ENCODE peak calls at places on chromosomes 1 and 21, in eight cellular contexts. One of them, this sample, is unnamed. For H3K4me1, the result is how much of the 10 kb centered on the place peaks cover.

GRCh38 chr1:211928993-211929637 is 98.6 kb upstream of the LPGAT1 start:
- DNase-seq in lower lobe of right lung: no peak
- DNase-seq in CD4-positive, alpha-beta memory T cell: no peak
- DNase-seq in IMR-90: peak
- DNase-seq in aorta: no peak
- DNase-seq in colonic mucosa: peak
- DNase-seq in psoas muscle: no peak
- DNase-seq in heart right ventricle: no peak
- DNase-seq in this sample: peak

GRCh38 chr1:172176206-172176605 is 244.3 kb upstream of the C1orf105 start:
- DNase-seq in aorta: no peak
- DNase-seq in lower lobe of right lung: no peak
- DNase-seq in CD4-positive, alpha-beta memory T cell: no peak
- DNase-seq in psoas muscle: no peak
- DNase-seq in colonic mucosa: no peak
- DNase-seq in IMR-90: no peak
- DNase-seq in heart right ventricle: no peak
- DNase-seq in this sample: no peak

GRCh38 chr1:231707407-231707806 is 80.8 kb downstream of the DISC1 start:
- DNase-seq in CD4-positive, alpha-beta memory T cell: no peak
- DNase-seq in lower lobe of right lung: no peak
- DNase-seq in heart right ventricle: no peak
- DNase-seq in psoas muscle: no peak
- DNase-seq in IMR-90: no peak
- DNase-seq in colonic mucosa: no peak
- DNase-seq in aorta: no peak
- DNase-seq in this sample: no peak

GRCh38 chr1:79478160-79478559 is 471.6 kb upstream of the ADGRL4 start:
- DNase-seq in psoas muscle: no peak
- DNase-seq in colonic mucosa: no peak
- DNase-seq in lower lobe of right lung: no peak
- DNase-seq in aorta: peak
- DNase-seq in heart right ventricle: no peak
- DNase-seq in CD4-positive, alpha-beta memory T cell: no peak
- DNase-seq in IMR-90: no peak
- DNase-seq in this sample: no peak

GRCh38 chr1:230698130-230698529 is 15.8 kb downstream of the AGT start:
- DNase-seq in psoas muscle: no peak
- DNase-seq in heart right ventricle: no peak
- DNase-seq in IMR-90: no peak
- DNase-seq in colonic mucosa: no peak
- DNase-seq in lower lobe of right lung: no peak
- DNase-seq in CD4-positive, alpha-beta memory T cell: no peak
- DNase-seq in aorta: no peak
- DNase-seq in this sample: no peak

GRCh38 chr1:110714419-110715107 is 39.8 kb upstream of the KCNA3 start:
- DNase-seq in lower lobe of right lung: no peak
- DNase-seq in psoas muscle: no peak
- DNase-seq in IMR-90: no peak
- DNase-seq in aorta: no peak
- DNase-seq in colonic mucosa: no peak
- DNase-seq in CD4-positive, alpha-beta memory T cell: no peak
- DNase-seq in heart right ventricle: no peak
- DNase-seq in this sample: no peak

GRCh38 chr1:37657620-37658412 is 23.1 kb upstream of the RSPO1 start:
- DNase-seq in heart right ventricle: no peak
- DNase-seq in colonic mucosa: no peak
- DNase-seq in IMR-90: no peak
- DNase-seq in lower lobe of right lung: no peak
- DNase-seq in aorta: no peak
- DNase-seq in CD4-positive, alpha-beta memory T cell: no peak
- DNase-seq in psoas muscle: no peak
- DNase-seq in this sample: no peak

GRCh38 chr21:43294194-43294902 is 125.5 kb downstream of the CRYAA start:
- DNase-seq in CD4-positive, alpha-beta memory T cell: no peak
- DNase-seq in colonic mucosa: no peak
- DNase-seq in lower lobe of right lung: no peak
- DNase-seq in heart right ventricle: no peak
- DNase-seq in psoas muscle: no peak
- DNase-seq in aorta: no peak
- DNase-seq in IMR-90: no peak
- DNase-seq in this sample: no peak

GRCh38 chr1:200437556-200438203 is 27.8 kb upstream of the ZNF281 start:
- DNase-seq in psoas muscle: no peak
- DNase-seq in colonic mucosa: no peak
- DNase-seq in aorta: no peak
- DNase-seq in heart right ventricle: no peak
- DNase-seq in CD4-positive, alpha-beta memory T cell: peak
- DNase-seq in IMR-90: peak
- DNase-seq in lower lobe of right lung: no peak
- DNase-seq in this sample: no peak

GRCh38 chr1:209854196-209854595 is 26.4 kb downstream of the UTP25 start:
- DNase-seq in lower lobe of right lung: no peak
- DNase-seq in CD4-positive, alpha-beta memory T cell: no peak
- DNase-seq in psoas muscle: no peak
- DNase-seq in IMR-90: no peak
- DNase-seq in colonic mucosa: no peak
- DNase-seq in aorta: no peak
- DNase-seq in heart right ventricle: no peak
- DNase-seq in this sample: no peak

DNA sequence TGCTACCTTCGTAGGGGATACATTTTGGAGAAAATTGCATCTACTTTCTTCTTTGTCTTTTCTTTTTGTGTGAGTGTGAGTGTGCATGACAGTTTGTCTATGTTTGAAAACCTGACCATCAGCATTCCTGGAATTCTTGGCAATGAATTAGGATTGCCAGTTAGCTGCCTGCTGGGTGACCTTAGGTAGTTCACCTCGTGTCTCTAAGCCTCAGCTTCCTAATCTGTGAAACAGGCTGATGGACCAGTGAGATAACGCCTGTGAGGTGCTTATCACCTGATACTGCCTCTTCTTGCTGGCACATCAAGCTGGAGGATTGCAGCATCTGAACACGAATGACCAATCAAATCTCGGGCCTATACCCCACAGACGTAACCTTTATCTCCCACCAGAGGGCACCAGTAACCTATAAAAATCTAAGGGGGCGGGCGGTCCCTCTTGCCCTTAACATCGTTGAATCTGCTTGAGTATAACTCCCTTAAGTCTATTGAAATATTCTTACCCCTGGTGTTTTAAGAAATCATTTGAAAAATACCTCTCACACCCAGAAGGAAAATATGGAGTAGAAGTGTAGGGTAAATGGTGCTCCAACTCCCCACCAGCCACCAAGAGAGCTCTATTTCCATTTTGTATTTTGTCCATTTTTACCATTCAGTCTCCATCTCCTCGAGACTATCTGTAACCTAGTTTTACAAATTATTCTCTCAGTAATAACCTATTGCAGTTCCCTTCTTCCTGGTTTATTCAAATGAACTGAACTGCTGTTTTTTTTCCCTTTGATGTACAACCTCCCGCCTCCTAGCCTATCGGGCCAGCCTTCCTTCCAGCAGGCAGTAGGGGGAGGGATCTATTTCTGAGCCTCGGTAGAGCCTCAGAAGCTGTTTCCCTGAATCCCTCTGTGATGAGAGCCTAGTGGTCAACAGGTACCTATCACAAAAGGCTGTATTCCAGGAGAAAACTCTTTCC is 49.7 kb downstream of the MDM4 start:
- DNase-seq in colonic mucosa: peak
- DNase-seq in psoas muscle: no peak
- DNase-seq in CD4-positive, alpha-beta memory T cell: peak
- DNase-seq in IMR-90: peak
- DNase-seq in heart right ventricle: peak
- DNase-seq in lower lobe of right lung: no peak
- DNase-seq in aorta: no peak
- DNase-seq in this sample: peak
- H3K4me1 ChIP-seq in colonic mucosa: under half
- H3K4me1 ChIP-seq in psoas muscle: under half
- H3K4me1 ChIP-seq in CD4-positive, alpha-beta memory T cell: under half
- H3K4me1 ChIP-seq in IMR-90: under half
- H3K4me1 ChIP-seq in heart right ventricle: under half
- H3K4me1 ChIP-seq in lower lobe of right lung: under half
- H3K4me1 ChIP-seq in aorta: under half
- H3K4me1 ChIP-seq in this sample: under half

GRCh38 chr1:156502396-156502748 is 1.8 kb upstream of the MEF2D start:
- DNase-seq in aorta: no peak
- DNase-seq in IMR-90: no peak
- DNase-seq in colonic mucosa: no peak
- DNase-seq in CD4-positive, alpha-beta memory T cell: no peak
- DNase-seq in psoas muscle: no peak
- DNase-seq in lower lobe of right lung: no peak
- DNase-seq in heart right ventricle: no peak
- DNase-seq in this sample: peak
- H3K4me3 ChIP-seq in aorta: no peak
- H3K4me3 ChIP-seq in IMR-90: no peak
- H3K4me3 ChIP-seq in colonic mucosa: no peak
- H3K4me3 ChIP-seq in CD4-positive, alpha-beta memory T cell: peak
- H3K4me3 ChIP-seq in psoas muscle: peak
- H3K4me3 ChIP-seq in lower lobe of right lung: peak
- H3K4me3 ChIP-seq in heart right ventricle: no peak
- H3K4me3 ChIP-seq in this sample: no peak

GRCh38 chr21:39644069-39644468 is 31.3 kb downstream of the B3GALT5 start:
- DNase-seq in lower lobe of right lung: no peak
- DNase-seq in CD4-positive, alpha-beta memory T cell: no peak
- DNase-seq in colonic mucosa: peak
- DNase-seq in heart right ventricle: no peak
- DNase-seq in IMR-90: no peak
- DNase-seq in aorta: no peak
- DNase-seq in psoas muscle: no peak
- DNase-seq in this sample: no peak

GRCh38 chr21:39637971-39638628 is 25.4 kb downstream of the B3GALT5 start:
- DNase-seq in colonic mucosa: peak
- DNase-seq in heart right ventricle: no peak
- DNase-seq in IMR-90: no peak
- DNase-seq in CD4-positive, alpha-beta memory T cell: no peak
- DNase-seq in psoas muscle: no peak
- DNase-seq in lower lobe of right lung: no peak
- DNase-seq in aorta: no peak
- DNase-seq in this sample: no peak

GRCh38 chr21:39641827-39642450 is 29.2 kb downstream of the B3GALT5 start:
- DNase-seq in colonic mucosa: no peak
- DNase-seq in CD4-positive, alpha-beta memory T cell: no peak
- DNase-seq in IMR-90: no peak
- DNase-seq in lower lobe of right lung: no peak
- DNase-seq in heart right ventricle: no peak
- DNase-seq in aorta: no peak
- DNase-seq in psoas muscle: no peak
- DNase-seq in this sample: no peak

GRCh38 chr21:39637197-39637970 is 24.6 kb downstream of the B3GALT5 start:
- DNase-seq in aorta: no peak
- DNase-seq in colonic mucosa: peak
- DNase-seq in heart right ventricle: no peak
- DNase-seq in IMR-90: no peak
- DNase-seq in CD4-positive, alpha-beta memory T cell: no peak
- DNase-seq in lower lobe of right lung: no peak
- DNase-seq in psoas muscle: no peak
- DNase-seq in this sample: no peak

GRCh38 chr21:39640754-39641153 is 28.0 kb downstream of the B3GALT5 start:
- DNase-seq in CD4-positive, alpha-beta memory T cell: no peak
- DNase-seq in lower lobe of right lung: no peak
- DNase-seq in aorta: no peak
- DNase-seq in heart right ventricle: no peak
- DNase-seq in psoas muscle: no peak
- DNase-seq in IMR-90: no peak
- DNase-seq in colonic mucosa: peak
- DNase-seq in this sample: no peak
- H3K4me1 ChIP-seq in CD4-positive, alpha-beta memory T cell: under half
- H3K4me1 ChIP-seq in lower lobe of right lung: under half
- H3K4me1 ChIP-seq in aorta: under half
- H3K4me1 ChIP-seq in heart right ventricle: under half
- H3K4me1 ChIP-seq in psoas muscle: under half
- H3K4me1 ChIP-seq in IMR-90: under half
- H3K4me1 ChIP-seq in colonic mucosa: under half
- H3K4me1 ChIP-seq in this sample: under half

GRCh38 chr21:41953831-41954653 is at the start of gene C2CD2:
- DNase-seq in lower lobe of right lung: peak
- DNase-seq in IMR-90: peak
- DNase-seq in aorta: peak
- DNase-seq in CD4-positive, alpha-beta memory T cell: no peak
- DNase-seq in heart right ventricle: peak
- DNase-seq in colonic mucosa: peak
- DNase-seq in psoas muscle: peak
- DNase-seq in this sample: peak

GRCh38 chr21:41952568-41953248 is 1.1 kb downstream of the C2CD2 start:
- DNase-seq in CD4-positive, alpha-beta memory T cell: no peak
- DNase-seq in colonic mucosa: peak
- DNase-seq in lower lobe of right lung: no peak
- DNase-seq in aorta: no peak
- DNase-seq in psoas muscle: peak
- DNase-seq in IMR-90: peak
- DNase-seq in heart right ventricle: no peak
- DNase-seq in this sample: peak

GRCh38 chr21:41953249-41953830 is 478 bp downstream of the C2CD2 start:
- DNase-seq in aorta: no peak
- DNase-seq in psoas muscle: peak
- DNase-seq in lower lobe of right lung: no peak
- DNase-seq in colonic mucosa: no peak
- DNase-seq in IMR-90: no peak
- DNase-seq in heart right ventricle: no peak
- DNase-seq in CD4-positive, alpha-beta memory T cell: no peak
- DNase-seq in this sample: peak

GRCh38 chr21:41950941-41951408 is 2.8 kb downstream of the C2CD2 start:
- DNase-seq in lower lobe of right lung: no peak
- DNase-seq in colonic mucosa: no peak
- DNase-seq in aorta: no peak
- DNase-seq in heart right ventricle: no peak
- DNase-seq in IMR-90: no peak
- DNase-seq in CD4-positive, alpha-beta memory T cell: no peak
- DNase-seq in psoas muscle: no peak
- DNase-seq in this sample: peak

GRCh38 chr21:41951876-41952567 is 1.8 kb downstream of the C2CD2 start:
- DNase-seq in heart right ventricle: no peak
- DNase-seq in psoas muscle: peak
- DNase-seq in aorta: no peak
- DNase-seq in lower lobe of right lung: no peak
- DNase-seq in colonic mucosa: no peak
- DNase-seq in CD4-positive, alpha-beta memory T cell: no peak
- DNase-seq in IMR-90: no peak
- DNase-seq in this sample: no peak
- H3K4me3 ChIP-seq in heart right ventricle: no peak
- H3K4me3 ChIP-seq in psoas muscle: peak
- H3K4me3 ChIP-seq in aorta: no peak
- H3K4me3 ChIP-seq in lower lobe of right lung: peak
- H3K4me3 ChIP-seq in colonic mucosa: no peak
- H3K4me3 ChIP-seq in CD4-positive, alpha-beta memory T cell: no peak
- H3K4me3 ChIP-seq in IMR-90: peak
- H3K4me3 ChIP-seq in this sample: peak

GRCh38 chr1:157856538-157856937 is 14.9 kb upstream of the CD5L start:
- DNase-seq in IMR-90: no peak
- DNase-seq in CD4-positive, alpha-beta memory T cell: no peak
- DNase-seq in colonic mucosa: no peak
- DNase-seq in heart right ventricle: no peak
- DNase-seq in psoas muscle: no peak
- DNase-seq in lower lobe of right lung: no peak
- DNase-seq in aorta: no peak
- DNase-seq in this sample: no peak

GRCh38 chr1:157862114-157863070 is 20.8 kb upstream of the CD5L start:
- DNase-seq in psoas muscle: no peak
- DNase-seq in IMR-90: no peak
- DNase-seq in aorta: no peak
- DNase-seq in heart right ventricle: no peak
- DNase-seq in colonic mucosa: no peak
- DNase-seq in CD4-positive, alpha-beta memory T cell: no peak
- DNase-seq in lower lobe of right lung: no peak
- DNase-seq in this sample: no peak
- H3K4me1 ChIP-seq in psoas muscle: under half
- H3K4me1 ChIP-seq in IMR-90: under half
- H3K4me1 ChIP-seq in aorta: under half
- H3K4me1 ChIP-seq in heart right ventricle: under half
- H3K4me1 ChIP-seq in colonic mucosa: under half
- H3K4me1 ChIP-seq in CD4-positive, alpha-beta memory T cell: under half
- H3K4me1 ChIP-seq in lower lobe of right lung: under half
- H3K4me1 ChIP-seq in this sample: under half

This sample was measured in HAP-1.